ENCODE peak calls at places on chromosomes 3 and 15, in four cellular contexts. J, V, F and M are unnamed samples.

GRCh38 chr15:100204771-100205170 is 137.0 kb downstream of the ADAMTS17 start:
- DNase-seq in V (no peak), J (no peak), F (no peak), M (no peak)

GRCh38 chr3:196948442-196949365 is 6.4 kb upstream of the NCBP2 start:
- DNase-seq in F (peak; percentile 56), V (no peak), J (peak; percentile 63), M (peak; percentile 65)

GRCh38 chr3:100401674-100402036 is 316 bp downstream of the LNP1 start:
- DNase-seq in J (no peak), F (no peak), V (no peak), M (no peak)

GRCh38 chr3:97070302-97070701 is 255.9 kb downstream of the EPHA6 start:
- DNase-seq in V (no peak), F (no peak), J (no peak), M (no peak)

GRCh38 chr15:100192092-100192695 is 149.6 kb downstream of the ADAMTS17 start:
- DNase-seq in F (no peak), J (no peak), V (no peak), M (no peak)

GRCh38 chr3:15498461-15499214 is 22.9 kb downstream of the COLQ start:
- DNase-seq in F (no peak), V (no peak), J (no peak), M (no peak)

GRCh38 chr15:78001656-78002055 is 75.9 kb downstream of the TBC1D2B start:
- DNase-seq in J (no peak), F (no peak), V (no peak), M (no peak)

GRCh38 chr3:76523337-76523736 is 516.6 kb upstream of the ROBO2 start:
- DNase-seq in J (no peak), V (no peak), F (no peak), M (no peak)

GRCh38 chr3:159929181-159929893 is 59.3 kb upstream of the IL12A start:
- DNase-seq in V (no peak), F (no peak), J (peak; percentile 80), M (peak; percentile 8)

GRCh38 chr3:62968128-62968527 is 92.9 kb upstream of the CADPS start:
- DNase-seq in J (no peak), F (no peak), V (no peak), M (no peak)

GRCh38 chr3:156509209-156510174 is 45.4 kb downstream of the SSR3 start:
- DNase-seq in J (peak; percentile 18), V (no peak), F (no peak), M (peak; percentile 63)

GRCh38 chr15:48072941-48073340 is 47.8 kb upstream of the SLC24A5 start:
- DNase-seq in F (no peak), V (no peak), J (no peak), M (no peak)

GRCh38 chr3:102531686-102532085 is 96.9 kb downstream of the ZPLD1 start:
- DNase-seq in J (no peak), V (no peak), F (no peak), M (no peak)

GRCh38 chr15:77031376-77032050 is 36.6 kb downstream of the PSTPIP1 start:
- DNase-seq in J (peak; percentile 49), F (peak; percentile 40), V (no peak), M (no peak)

GRCh38 chr3:50194903-50195500 is 3.6 kb downstream of the GNAT1 start:
- DNase-seq in F (peak; percentile 82), J (peak; percentile 52), V (no peak), M (peak; percentile 85)
- TF ChIP-seq CBX5 in F (no peak), J (no peak), V (no peak), M (no peak)

GRCh38 chr3:10815487-10815886 is 541 bp upstream of the SLC6A11 start:
- DNase-seq in V (no peak), F (no peak), J (peak; percentile 3), M (no peak)

GRCh38 chr3:10814623-10815022 is 1.4 kb upstream of the SLC6A11 start:
- DNase-seq in V (no peak), J (no peak), F (no peak), M (no peak)

GRCh38 chr3:10816019-10816862 is at the start of gene SLC6A11:
- DNase-seq in J (peak; percentile 10), V (no peak), F (peak; percentile 75), M (no peak)

GRCh38 chr3:10816863-10817253 is 830 bp downstream of the SLC6A11 start:
- DNase-seq in F (no peak), V (no peak), J (no peak), M (no peak)

GRCh38 chr3:10817506-10817905 is 1.5 kb downstream of the SLC6A11 start:
- DNase-seq in F (no peak), V (no peak), J (peak; percentile 4), M (no peak)
- TF ChIP-seq CBX5 in F (no peak), V (no peak), J (no peak), M (no peak)

GRCh38 chr3:12892840-12893189 is 51.5 kb upstream of the RPL32 start:
- DNase-seq in V (no peak), F (no peak), J (no peak), M (no peak)

GRCh38 chr3:12893872-12894271 is 52.5 kb upstream of the RPL32 start:
- DNase-seq in F (no peak), V (no peak), J (no peak), M (no peak)

GRCh38 chr3:12891985-12892839 is 50.8 kb upstream of the RPL32 start:
- DNase-seq in V (no peak), J (peak; percentile 51), F (peak; percentile 70), M (peak; percentile 81)

GRCh38 chr3:12894629-12895028 is 53.3 kb upstream of the RPL32 start:
- DNase-seq in J (peak; percentile 73), V (no peak), F (no peak), M (no peak)

GRCh38 chr3:12893247-12893646 is 51.9 kb upstream of the RPL32 start:
- DNase-seq in J (no peak), F (no peak), V (no peak), M (no peak)
- TF ChIP-seq CBX5 in J (no peak), F (no peak), V (no peak), M (no peak)

GRCh38 chr3:161419555-161420333 is 48.4 kb upstream of the SPTSSB start:
- DNase-seq in J (no peak), F (no peak), V (no peak), M (no peak)

GRCh38 chr3:161423911-161424522 is 52.7 kb upstream of the SPTSSB start:
- DNase-seq in F (no peak), V (no peak), J (peak; percentile 41), M (peak; percentile 38)

GRCh38 chr3:161422171-161422693 is 50.9 kb upstream of the SPTSSB start:
- DNase-seq in V (no peak), J (no peak), F (no peak), M (no peak)

GRCh38 chr3:161415506-161416231 is 44.4 kb upstream of the SPTSSB start:
- DNase-seq in F (no peak), J (no peak), V (no peak), M (no peak)

DNA sequence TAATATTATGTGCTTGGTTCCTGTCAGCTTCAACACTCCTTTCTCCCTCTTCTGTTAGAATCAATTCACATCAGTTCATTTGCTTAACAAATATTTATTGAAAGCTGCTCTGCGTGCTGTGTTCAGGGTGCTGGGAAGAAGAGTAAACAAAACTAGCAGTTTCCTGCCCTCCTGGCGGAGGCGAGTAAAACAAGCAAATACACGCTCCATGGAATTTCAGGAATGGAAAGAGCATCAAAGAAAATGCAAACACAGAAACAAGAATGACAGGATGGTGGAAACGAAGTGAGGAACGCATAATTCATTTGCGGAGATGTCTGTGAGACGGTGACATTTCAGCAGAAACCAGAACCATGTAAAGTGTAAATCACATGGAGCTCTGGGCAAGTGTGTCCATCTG is 49.4 kb upstream of the SPTSSB start:
- DNase-seq in V (no peak), F (no peak), J (peak; percentile 94), M (no peak)
- TF ChIP-seq CBX5 in V (no peak), F (no peak), J (peak; percentile 53), M (no peak)